ENCODE peak calls at places on chromosomes 1 and 21, in seven cellular contexts. One of them, this sample, is unnamed.

GRCh38 chr1:199684686-199685273 is 342.7 kb upstream of the NR5A2 start:
- DNase-seq in foreskin fibroblast: peak
- DNase-seq in colonic mucosa: peak
- DNase-seq in IMR-90: peak
- DNase-seq in testis: peak
- DNase-seq in DND-41: peak
- DNase-seq in ovary: no peak
- DNase-seq in this sample: peak

GRCh38 chr1:14724234-14724633 is 125.7 kb downstream of the KAZN start:
- DNase-seq in IMR-90: no peak
- DNase-seq in foreskin fibroblast: peak
- DNase-seq in DND-41: no peak
- DNase-seq in ovary: no peak
- DNase-seq in colonic mucosa: no peak
- DNase-seq in testis: no peak
- DNase-seq in this sample: no peak

GRCh38 chr1:171753685-171754380 is 12.0 kb upstream of the VAMP4 start:
- DNase-seq in DND-41: no peak
- DNase-seq in ovary: no peak
- DNase-seq in foreskin fibroblast: peak
- DNase-seq in IMR-90: peak
- DNase-seq in colonic mucosa: no peak
- DNase-seq in testis: no peak
- DNase-seq in this sample: no peak

GRCh38 chr1:201556841-201557571 is 18.1 kb downstream of the NAV1 start:
- DNase-seq in colonic mucosa: no peak
- DNase-seq in testis: no peak
- DNase-seq in IMR-90: peak
- DNase-seq in foreskin fibroblast: peak
- DNase-seq in ovary: no peak
- DNase-seq in DND-41: no peak
- DNase-seq in this sample: no peak

GRCh38 chr1:87956072-87956471 is 627.4 kb downstream of the LMO4 start:
- DNase-seq in ovary: no peak
- DNase-seq in testis: no peak
- DNase-seq in DND-41: no peak
- DNase-seq in IMR-90: peak
- DNase-seq in foreskin fibroblast: peak
- DNase-seq in colonic mucosa: no peak
- DNase-seq in this sample: no peak

GRCh38 chr1:221039616-221040015 is 160.4 kb downstream of the HLX start:
- DNase-seq in IMR-90: peak
- DNase-seq in ovary: no peak
- DNase-seq in testis: no peak
- DNase-seq in colonic mucosa: no peak
- DNase-seq in DND-41: no peak
- DNase-seq in foreskin fibroblast: peak
- DNase-seq in this sample: no peak

GRCh38 chr1:16625497-16626408 is 12.4 kb upstream of the NBPF1 start:
- DNase-seq in IMR-90: no peak
- DNase-seq in foreskin fibroblast: no peak
- DNase-seq in ovary: peak
- DNase-seq in DND-41: no peak
- DNase-seq in colonic mucosa: no peak
- DNase-seq in testis: peak
- DNase-seq in this sample: no peak

GRCh38 chr1:82762829-82763532 is 962.2 kb downstream of the ADGRL2 start:
- DNase-seq in colonic mucosa: no peak
- DNase-seq in DND-41: no peak
- DNase-seq in IMR-90: no peak
- DNase-seq in testis: no peak
- DNase-seq in foreskin fibroblast: no peak
- DNase-seq in ovary: no peak
- DNase-seq in this sample: no peak

GRCh38 chr1:24635195-24635843 is 7.8 kb upstream of the SRRM1 start:
- DNase-seq in foreskin fibroblast: peak
- DNase-seq in IMR-90: peak
- DNase-seq in ovary: no peak
- DNase-seq in testis: no peak
- DNase-seq in DND-41: no peak
- DNase-seq in colonic mucosa: no peak
- DNase-seq in this sample: no peak

GRCh38 chr1:55974714-55975441 is 604.5 kb downstream of the PLPP3 start:
- DNase-seq in IMR-90: peak
- DNase-seq in foreskin fibroblast: peak
- DNase-seq in colonic mucosa: no peak
- DNase-seq in DND-41: no peak
- DNase-seq in testis: no peak
- DNase-seq in ovary: no peak
- DNase-seq in this sample: no peak

GRCh38 chr1:173266845-173267244 is 59.7 kb upstream of the TNFSF4 start:
- DNase-seq in foreskin fibroblast: peak
- DNase-seq in DND-41: no peak
- DNase-seq in IMR-90: no peak
- DNase-seq in ovary: no peak
- DNase-seq in colonic mucosa: no peak
- DNase-seq in testis: no peak
- DNase-seq in this sample: no peak

GRCh38 chr1:224874775-224875174 is 54.7 kb upstream of the DNAH14 start:
- DNase-seq in IMR-90: no peak
- DNase-seq in testis: no peak
- DNase-seq in DND-41: no peak
- DNase-seq in ovary: no peak
- DNase-seq in colonic mucosa: no peak
- DNase-seq in foreskin fibroblast: no peak
- DNase-seq in this sample: no peak

GRCh38 chr1:41422306-41422705 is 61.1 kb downstream of the FOXO6 start:
- DNase-seq in DND-41: no peak
- DNase-seq in IMR-90: no peak
- DNase-seq in testis: no peak
- DNase-seq in foreskin fibroblast: no peak
- DNase-seq in colonic mucosa: no peak
- DNase-seq in ovary: no peak
- DNase-seq in this sample: no peak

GRCh38 chr1:14778882-14779594 is 180.6 kb downstream of the KAZN start:
- DNase-seq in colonic mucosa: peak
- DNase-seq in ovary: no peak
- DNase-seq in DND-41: peak
- DNase-seq in IMR-90: peak
- DNase-seq in testis: peak
- DNase-seq in foreskin fibroblast: peak
- DNase-seq in this sample: peak

GRCh38 chr1:225488671-225489070 is 60.8 kb upstream of the LBR start:
- DNase-seq in colonic mucosa: no peak
- DNase-seq in foreskin fibroblast: no peak
- DNase-seq in ovary: no peak
- DNase-seq in testis: no peak
- DNase-seq in DND-41: no peak
- DNase-seq in IMR-90: no peak
- DNase-seq in this sample: no peak

GRCh38 chr21:41802684-41803083 is 35.8 kb upstream of the RIPK4 start:
- DNase-seq in colonic mucosa: peak
- DNase-seq in ovary: peak
- DNase-seq in foreskin fibroblast: peak
- DNase-seq in testis: peak
- DNase-seq in DND-41: no peak
- DNase-seq in IMR-90: no peak
- DNase-seq in this sample: no peak

GRCh38 chr1:186438567-186438966 is 22.3 kb downstream of the PDC start:
- DNase-seq in colonic mucosa: no peak
- DNase-seq in foreskin fibroblast: no peak
- DNase-seq in testis: no peak
- DNase-seq in ovary: no peak
- DNase-seq in IMR-90: no peak
- DNase-seq in DND-41: no peak
- DNase-seq in this sample: no peak

DNA sequence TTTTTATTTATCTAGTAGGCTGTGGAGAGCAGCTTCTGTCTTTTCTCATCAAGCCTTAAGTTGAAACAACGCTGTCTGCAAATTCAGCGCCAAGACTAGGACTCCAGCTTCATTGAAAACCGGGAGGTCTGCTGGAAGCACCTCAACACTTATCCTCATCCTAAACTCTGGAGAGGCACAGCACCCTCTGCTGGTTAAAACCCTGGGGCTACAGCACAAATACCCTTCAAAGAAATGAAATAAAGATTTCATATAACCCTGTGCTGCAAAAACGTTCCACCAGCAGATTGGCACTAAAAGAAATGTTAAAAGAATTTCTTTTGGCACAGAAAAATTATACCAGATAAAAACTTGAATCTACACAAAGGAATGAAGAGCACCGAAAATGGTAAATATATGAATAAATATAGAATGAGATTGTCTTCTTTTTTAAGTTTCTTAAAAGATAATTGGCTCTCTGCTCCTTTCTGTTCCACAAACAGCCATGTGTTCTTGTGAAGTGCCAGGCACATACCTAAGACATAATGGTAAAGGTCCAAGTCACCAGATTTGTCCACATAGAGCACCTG is 227.7 kb upstream of the SAMSN1 start:
- DNase-seq in foreskin fibroblast: no peak
- DNase-seq in IMR-90: no peak
- DNase-seq in colonic mucosa: peak
- DNase-seq in ovary: no peak
- DNase-seq in DND-41: peak
- DNase-seq in testis: peak
- DNase-seq in this sample: peak
- TF ChIP-seq CTCF in foreskin fibroblast: no peak
- TF ChIP-seq CTCF in IMR-90: peak
- TF ChIP-seq CTCF in colonic mucosa: peak
- TF ChIP-seq CTCF in ovary: no peak
- TF ChIP-seq CTCF in DND-41: peak
- TF ChIP-seq CTCF in testis: no peak
- TF ChIP-seq CTCF in this sample: peak

GRCh38 chr1:110673197-110673701 is 1.5 kb downstream of the KCNA3 start:
- DNase-seq in IMR-90: no peak
- DNase-seq in foreskin fibroblast: peak
- DNase-seq in testis: no peak
- DNase-seq in colonic mucosa: no peak
- DNase-seq in DND-41: peak
- DNase-seq in ovary: no peak
- DNase-seq in this sample: no peak

GRCh38 chr1:110673805-110674336 is 869 bp downstream of the KCNA3 start:
- DNase-seq in IMR-90: no peak
- DNase-seq in testis: no peak
- DNase-seq in foreskin fibroblast: no peak
- DNase-seq in colonic mucosa: no peak
- DNase-seq in DND-41: peak
- DNase-seq in ovary: no peak
- DNase-seq in this sample: no peak

GRCh38 chr1:110671323-110671722 is 3.4 kb downstream of the KCNA3 start:
- DNase-seq in colonic mucosa: no peak
- DNase-seq in DND-41: no peak
- DNase-seq in IMR-90: no peak
- DNase-seq in foreskin fibroblast: no peak
- DNase-seq in ovary: no peak
- DNase-seq in testis: no peak
- DNase-seq in this sample: no peak

GRCh38 chr1:110672001-110672752 is 2.6 kb downstream of the KCNA3 start:
- DNase-seq in ovary: no peak
- DNase-seq in colonic mucosa: peak
- DNase-seq in testis: no peak
- DNase-seq in IMR-90: peak
- DNase-seq in DND-41: peak
- DNase-seq in foreskin fibroblast: peak
- DNase-seq in this sample: no peak

DNA sequence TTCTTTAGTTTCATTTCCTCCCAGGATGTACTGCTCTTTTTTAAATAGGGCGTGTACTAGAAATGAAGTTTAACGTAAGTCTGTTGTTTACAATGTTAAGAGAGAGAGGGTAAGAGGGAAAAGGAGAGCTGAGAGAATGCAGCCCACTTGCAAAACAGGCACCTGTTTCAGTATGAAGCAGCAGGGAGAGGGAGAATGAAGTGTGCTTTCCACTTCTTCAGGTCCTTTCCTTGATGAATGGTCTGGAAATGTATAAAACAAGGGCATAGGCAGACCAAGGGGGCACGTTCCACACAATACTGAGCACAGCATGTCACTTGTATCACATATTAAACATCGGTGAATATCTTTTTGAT is 2.0 kb downstream of the KCNA3 start:
- DNase-seq in foreskin fibroblast: no peak
- DNase-seq in DND-41: peak
- DNase-seq in IMR-90: no peak
- DNase-seq in testis: no peak
- DNase-seq in colonic mucosa: no peak
- DNase-seq in ovary: no peak
- DNase-seq in this sample: no peak
- H3K4me3 ChIP-seq in foreskin fibroblast: peak
- H3K4me3 ChIP-seq in DND-41: peak
- H3K4me3 ChIP-seq in IMR-90: no peak
- H3K4me3 ChIP-seq in testis: no peak
- H3K4me3 ChIP-seq in colonic mucosa: peak
- H3K4me3 ChIP-seq in ovary: no peak
- H3K4me3 ChIP-seq in this sample: no peak

DNA sequence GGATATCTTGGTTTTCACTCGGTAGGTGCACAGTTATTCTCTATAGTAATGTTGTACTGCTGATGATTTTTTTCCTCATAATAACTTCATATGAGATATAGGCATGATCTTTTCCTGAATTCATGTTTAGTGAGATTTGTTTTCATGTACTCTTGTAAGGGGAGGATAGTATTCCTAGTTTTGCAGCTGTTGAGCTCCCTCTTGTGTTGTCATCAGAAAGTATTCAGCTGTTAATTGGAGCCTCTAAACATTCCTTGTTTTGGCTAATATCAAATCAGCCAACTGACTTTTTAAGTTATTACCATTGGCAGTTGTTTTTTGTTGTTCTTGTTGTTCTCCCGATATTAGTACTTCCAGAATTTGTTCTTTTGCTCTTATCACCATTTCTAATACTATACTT is 24.4 kb downstream of the OR10R2 start:
- DNase-seq in IMR-90: no peak
- DNase-seq in DND-41: peak
- DNase-seq in colonic mucosa: no peak
- DNase-seq in foreskin fibroblast: no peak
- DNase-seq in ovary: no peak
- DNase-seq in testis: no peak
- DNase-seq in this sample: no peak
- TF ChIP-seq CTCF in IMR-90: no peak
- TF ChIP-seq CTCF in DND-41: peak
- TF ChIP-seq CTCF in colonic mucosa: no peak
- TF ChIP-seq CTCF in foreskin fibroblast: no peak
- TF ChIP-seq CTCF in ovary: no peak
- TF ChIP-seq CTCF in testis: peak
- TF ChIP-seq CTCF in this sample: no peak

DNA sequence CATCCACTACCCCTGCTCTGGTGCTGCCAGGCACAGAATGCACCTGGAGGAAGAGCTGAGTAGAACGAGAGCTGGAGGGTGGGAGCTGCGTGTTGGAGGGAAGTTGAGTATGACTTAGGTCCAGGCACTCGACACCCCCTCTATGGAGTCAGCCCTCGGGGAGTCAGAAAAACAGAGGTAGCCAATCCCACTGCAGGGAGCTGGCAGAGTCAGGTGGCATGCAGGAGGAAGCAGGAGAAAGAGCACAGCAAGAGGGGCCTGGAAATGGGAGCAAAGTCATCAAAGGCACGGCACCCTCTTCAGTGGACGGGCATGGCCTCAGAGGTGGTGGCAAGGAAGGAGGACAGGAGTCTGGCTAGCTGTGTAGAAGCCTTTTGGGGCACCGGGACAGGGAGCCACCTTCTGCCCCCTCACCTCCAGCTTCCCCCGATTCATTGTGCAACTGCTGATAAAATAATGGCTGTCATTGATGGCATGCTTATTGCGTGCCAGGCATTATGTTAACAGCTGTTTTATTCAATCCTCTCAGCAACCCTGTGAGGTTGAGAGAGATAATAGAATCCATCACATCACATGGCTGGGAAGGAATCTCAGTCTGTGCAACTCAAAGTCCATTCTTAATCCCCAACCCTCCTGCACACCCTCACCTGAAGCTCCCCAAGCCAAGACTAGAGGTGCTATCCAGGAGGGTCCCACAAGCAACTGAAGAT is 42.0 kb downstream of the C1orf198 start:
- DNase-seq in DND-41: no peak
- DNase-seq in testis: no peak
- DNase-seq in foreskin fibroblast: peak
- DNase-seq in ovary: no peak
- DNase-seq in colonic mucosa: no peak
- DNase-seq in IMR-90: no peak
- DNase-seq in this sample: no peak
- H3K4me3 ChIP-seq in DND-41: no peak
- H3K4me3 ChIP-seq in testis: no peak
- H3K4me3 ChIP-seq in foreskin fibroblast: no peak
- H3K4me3 ChIP-seq in ovary: no peak
- H3K4me3 ChIP-seq in colonic mucosa: no peak
- H3K4me3 ChIP-seq in IMR-90: no peak
- H3K4me3 ChIP-seq in this sample: no peak

This sample was measured in lung.